ENCODE peak calls at places on chromosomes 3 and 15, in nine cellular contexts. N, P, D, R, U, J, G, S and E are unnamed samples.

GRCh38 chr3:13115616-13115910 is 42.3 kb upstream of the IQSEC1 start:
- DNase-seq in N (no peak), P (no peak), D (no peak), R (no peak), U (no peak), J (no peak), G (no peak), S (no peak), E (no peak)

GRCh38 chr3:172369590-172370259 is 78.5 kb downstream of the GHSR start:
- DNase-seq in N (peak; percentile 15), P (no peak), D (no peak), R (no peak), U (no peak), J (no peak), G (no peak), S (no peak), E (no peak)

GRCh38 chr3:4584537-4585249 is 91.5 kb downstream of the ITPR1 start:
- DNase-seq in N (peak; percentile 39), P (no peak), D (no peak), R (no peak), U (no peak), J (peak; percentile 25), G (no peak), S (no peak), E (peak; percentile 89)

GRCh38 chr15:73305331-73306211 is 63.2 kb downstream of the HCN4 start:
- DNase-seq in N (peak; percentile 42), P (no peak), D (no peak), R (peak; percentile 79), U (peak; percentile 89), J (peak; percentile 18), G (peak; percentile 60), S (no peak), E (peak; percentile 81)

GRCh38 chr15:60464836-60465630 is 13.9 kb downstream of the ICE2 start:
- DNase-seq in N (no peak), P (no peak), D (no peak), R (no peak), U (no peak), J (no peak), G (peak; percentile 47), S (no peak), E (no peak)

GRCh38 chr3:174907027-174907426 is 47.9 kb downstream of the NAALADL2 start:
- DNase-seq in N (no peak), P (no peak), D (no peak), R (no peak), U (no peak), J (no peak), G (peak; percentile 10), S (no peak), E (no peak)

GRCh38 chr15:44719293-44719999 is 8.1 kb downstream of the B2M start:
- DNase-seq in N (no peak), P (no peak), D (no peak), R (no peak), U (peak; percentile 33), J (peak; percentile 73), G (peak; percentile 21), S (peak; percentile 61), E (no peak)

GRCh38 chr3:185851959-185852358 is 27.1 kb upstream of the IGF2BP2 start:
- DNase-seq in N (no peak), P (no peak), D (no peak), R (no peak), U (no peak), J (no peak), G (no peak), S (no peak), E (no peak)

GRCh38 chr15:99054892-99055291 is 47.3 kb upstream of the PGPEP1L start:
- DNase-seq in N (no peak), P (peak; percentile 47), D (no peak), R (no peak), U (peak; percentile 45), J (no peak), G (no peak), S (no peak), E (no peak)

GRCh38 chr15:52329980-52330379 is 34.4 kb upstream of the MYO5C start:
- DNase-seq in N (no peak), P (no peak), D (no peak), R (no peak), U (no peak), J (no peak), G (peak; percentile 32), S (no peak), E (no peak)

GRCh38 chr3:56987238-56987932 is 73.1 kb upstream of the SPATA12 start:
- DNase-seq in N (no peak), P (no peak), D (no peak), R (no peak), U (peak; percentile 45), J (no peak), G (no peak), S (no peak), E (no peak)

GRCh38 chr3:51974277-51974962 is 444 bp upstream of the ABHD14A start:
- DNase-seq in N (no peak), P (no peak), D (no peak), R (peak; percentile 62), U (no peak), J (no peak), G (no peak), S (no peak), E (no peak)

GRCh38 chr3:69011331-69011730 is 2.2 kb downstream of the EOGT start:
- DNase-seq in N (no peak), P (no peak), D (no peak), R (no peak), U (no peak), J (no peak), G (peak; percentile 32), S (no peak), E (no peak)

GRCh38 chr3:116391296-116392201 is 53.7 kb downstream of the LSAMP start:
- DNase-seq in N (no peak), P (no peak), D (no peak), R (no peak), U (no peak), J (no peak), G (no peak), S (peak; percentile 18), E (no peak)

GRCh38 chr3:45545476-45545875 is 49.1 kb upstream of the LIMD1 start:
- DNase-seq in N (no peak), P (peak; percentile 84), D (no peak), R (no peak), U (no peak), J (no peak), G (peak; percentile 23), S (no peak), E (no peak)

GRCh38 chr3:183159319-183159718 is 3.2 kb downstream of the LAMP3 start:
- DNase-seq in N (no peak), P (no peak), D (no peak), R (no peak), U (peak; percentile 35), J (no peak), G (no peak), S (no peak), E (no peak)

GRCh38 chr15:77819271-77819806 is 186.6 kb upstream of the LINGO1 start:
- DNase-seq in N (no peak), P (no peak), D (no peak), R (peak; percentile 79), U (peak; percentile 51), J (no peak), G (no peak), S (no peak), E (no peak)

GRCh38 chr3:23575697-23576096 is 230.1 kb upstream of the UBE2E1 start:
- DNase-seq in N (no peak), P (no peak), D (no peak), R (no peak), U (no peak), J (no peak), G (peak; percentile 62), S (no peak), E (peak; percentile 43)

DNA sequence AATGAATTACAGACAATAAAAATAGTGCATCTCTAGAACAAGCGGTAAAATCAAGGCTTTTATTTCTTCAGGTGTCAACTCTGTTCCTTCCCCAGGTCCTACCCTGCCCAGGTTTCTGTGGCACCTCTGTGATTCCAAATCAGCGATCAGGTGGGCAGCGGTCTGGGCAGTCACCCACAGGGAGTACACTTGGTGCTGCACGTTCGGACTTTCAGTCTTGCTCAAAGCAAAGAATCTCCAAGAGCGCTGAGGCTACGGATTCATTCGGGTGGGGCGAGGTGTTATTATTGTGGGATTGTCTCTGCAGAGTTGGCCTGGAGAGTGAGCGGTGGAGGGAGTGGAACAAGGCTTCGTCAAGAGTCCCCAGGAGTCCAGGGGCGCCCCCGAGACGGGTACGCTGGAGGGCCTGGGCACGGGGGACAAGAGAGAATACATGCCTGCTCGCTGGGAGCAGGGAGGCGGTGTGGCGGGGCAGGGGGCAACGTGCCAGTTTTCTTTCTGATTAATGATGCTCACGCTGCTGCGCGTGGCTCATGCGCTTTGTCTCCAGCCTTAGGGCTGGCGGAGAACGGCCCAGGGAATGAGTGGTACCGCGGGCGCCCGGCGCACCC is 580 bp upstream of the ARPP21 start:
- DNase-seq in N (no peak), P (no peak), D (no peak), R (no peak), U (peak; percentile 3), J (no peak), G (no peak), S (no peak), E (no peak)
- H3K27me3 ChIP-seq in N (peaks cover 9% of the 10 kb centered on the region), P (peaks cover 23% of the 10 kb centered on the region), D (peaks cover 20% of the 10 kb centered on the region), R (no peaks in the 10 kb centered on the region), U (peaks cover 56% of the 10 kb centered on the region), J (no peaks in the 10 kb centered on the region), G (peaks cover 5% of the 10 kb centered on the region), S (no peaks in the 10 kb centered on the region), E (no peaks in the 10 kb centered on the region)

DNA sequence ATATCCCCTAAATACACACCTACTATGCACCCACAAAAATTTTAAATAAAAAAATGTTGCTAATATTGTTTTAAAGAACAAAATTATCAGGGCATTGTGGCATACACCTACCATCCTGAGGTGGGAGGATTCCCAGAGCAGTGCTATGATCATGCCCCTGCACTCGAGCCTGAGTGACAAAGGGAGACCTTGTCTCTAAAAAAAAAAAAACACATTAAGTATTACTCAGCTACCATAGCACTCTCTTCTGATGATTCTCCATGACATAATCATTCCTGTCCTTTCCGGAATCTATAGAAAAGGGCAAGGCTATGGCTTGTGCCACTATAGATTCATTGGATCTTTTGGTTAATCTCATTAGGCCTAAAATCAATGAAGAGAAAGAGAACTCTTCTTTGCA is 77.4 kb downstream of the ACAP2 start:
- DNase-seq in N (no peak), P (no peak), D (no peak), R (no peak), U (no peak), J (no peak), G (no peak), S (no peak), E (no peak)
- H3K4me1 ChIP-seq in N (no peaks in the 10 kb centered on the region), P (no peaks in the 10 kb centered on the region), D (no peaks in the 10 kb centered on the region), R (no peaks in the 10 kb centered on the region), U (peaks cover 3% of the 10 kb centered on the region), J (no peaks in the 10 kb centered on the region), G (no peaks in the 10 kb centered on the region), S (no peaks in the 10 kb centered on the region), E (no peaks in the 10 kb centered on the region)

DNA sequence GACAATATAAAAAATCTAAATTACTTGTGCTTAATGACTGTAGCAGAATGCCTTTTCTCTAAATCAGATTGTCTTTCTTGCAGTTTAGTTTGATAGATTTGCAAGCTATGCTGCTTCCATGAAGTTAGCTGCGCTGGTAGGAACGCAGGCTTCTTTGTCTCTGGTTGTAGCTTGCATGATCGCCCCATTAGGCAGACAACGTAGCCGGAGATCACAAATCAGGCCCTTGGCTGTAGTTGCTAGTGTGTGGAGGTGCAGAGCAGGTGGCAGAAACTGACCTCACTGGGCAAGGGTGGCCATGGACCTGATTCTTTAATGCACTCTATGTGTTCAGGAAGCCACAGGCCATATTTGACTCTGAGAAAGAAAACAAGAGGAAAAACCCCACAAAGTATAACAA is 6.2 kb downstream of the ZIC1 start:
- DNase-seq in N (no peak), P (no peak), D (no peak), R (no peak), U (peak; percentile 58), J (no peak), G (no peak), S (no peak), E (no peak)
- H3K27me3 ChIP-seq in N (peaks cover 32% of the 10 kb centered on the region), P (peaks cover 68% of the 10 kb centered on the region), D (peaks cover 84% of the 10 kb centered on the region), R (peaks cover 49% of the 10 kb centered on the region), U (peaks cover 100% of the 10 kb centered on the region), J (peaks cover 27% of the 10 kb centered on the region), G (peaks cover 76% of the 10 kb centered on the region), S (peaks cover 37% of the 10 kb centered on the region), E (peaks cover 94% of the 10 kb centered on the region)

GRCh38 chr3:50321146-50321843 is 1.2 kb downstream of the HYAL2 start:
- DNase-seq in N (peak; percentile 91), P (peak; percentile 90), D (peak; percentile 92), R (peak; percentile 96), U (peak; percentile 96), J (peak; percentile 83), G (peak; percentile 88), S (peak; percentile 85), E (peak; percentile 100)
- H3K4me1 ChIP-seq in N (peaks cover 53% of the 10 kb centered on the region), P (peaks cover 82% of the 10 kb centered on the region), D (peaks cover 87% of the 10 kb centered on the region), R (peaks cover 40% of the 10 kb centered on the region), U (peaks cover 15% of the 10 kb centered on the region), J (peaks cover 41% of the 10 kb centered on the region), G (peaks cover 7% of the 10 kb centered on the region), S (peaks cover 32% of the 10 kb centered on the region), E (peaks cover 14% of the 10 kb centered on the region)